ENCODE peak calls at places on chromosomes 4 and X, in six cellular contexts. F is breast epithelium, X is spleen, T is SJSA1, L is sigmoid colon, Y is psoas muscle. A is an unnamed sample. For H3K9me3, the result is how much of the 10 kb centered on the place peaks cover.

GRCh38 chrX:40120838-40121580 is 23.3 kb upstream of the BCOR start:
- DNase-seq in L (no peak), T (no peak), F (no peak), Y (no peak), X (no peak), A (no peak)

GRCh38 chr4:110064295-110064694 is 134.1 kb downstream of the ELOVL6 start:
- DNase-seq in T (no peak), F (no peak), X (no peak), L (no peak), Y (no peak), A (no peak)

GRCh38 chr4:7511509-7511908 is 76.8 kb upstream of the PSAPL1 start:
- DNase-seq in F (no peak), L (no peak), T (no peak), X (no peak), Y (no peak), A (no peak)

GRCh38 chrX:48617542-48618340 is 20.4 kb downstream of the WDR13 start:
- DNase-seq in Y (no peak), T (peak), F (no peak), L (peak), X (no peak), A (no peak)

GRCh38 chrX:10557166-10557565 is 63.2 kb downstream of the MID1 start:
- DNase-seq in L (no peak), X (no peak), F (no peak), T (no peak), Y (no peak), A (no peak)

GRCh38 chrX:66074920-66075879 is 35.3 kb upstream of the VSIG4 start:
- DNase-seq in Y (peak), X (peak), T (peak), L (peak), F (no peak), A (peak)

GRCh38 chr4:44738615-44739014 is 12.3 kb upstream of the GNPDA2 start:
- DNase-seq in L (no peak), Y (no peak), X (no peak), T (no peak), F (no peak), A (no peak)

GRCh38 chr4:60865238-60865637 is 334.9 kb upstream of the ADGRL3 start:
- DNase-seq in X (no peak), F (no peak), L (no peak), T (no peak), Y (no peak), A (no peak)

GRCh38 chr4:101914761-101915160 is 124.2 kb downstream of the BANK1 start:
- DNase-seq in T (no peak), Y (no peak), X (no peak), L (no peak), F (no peak), A (no peak)

GRCh38 chr4:165152527-165152926 is 39.9 kb upstream of the TMEM192 start:
- DNase-seq in T (no peak), X (no peak), F (no peak), L (no peak), Y (no peak), A (no peak)

DNA sequence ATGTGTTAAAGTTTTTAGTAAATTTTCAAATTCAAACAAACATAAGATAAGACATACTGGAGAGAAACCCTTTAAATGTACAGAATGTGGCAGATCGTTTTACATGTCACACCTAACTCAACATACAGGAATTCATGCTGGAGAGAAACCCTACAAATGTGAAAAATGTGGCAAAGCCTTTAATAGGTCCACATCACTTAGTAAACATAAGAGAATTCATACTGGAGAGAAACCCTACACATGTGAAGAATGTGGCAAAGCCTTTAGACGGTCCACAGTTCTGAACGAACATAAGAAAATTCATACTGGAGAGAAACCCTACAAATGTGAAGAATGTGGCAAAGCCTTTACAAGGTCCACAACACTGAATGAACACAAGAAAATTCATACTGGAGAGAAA is 32.8 kb downstream of the ZNF595 start:
- DNase-seq in X (no peak), L (no peak), T (no peak), F (no peak), Y (no peak), A (no peak)
- H3K9me3 ChIP-seq in X (half or more), L (half or more), T (under half), F (half or more), Y (half or more), A (under half)

GRCh38 chrX:20545538-20545937 is 278.8 kb upstream of the RPS6KA3 start:
- DNase-seq in Y (no peak), L (no peak), X (no peak), F (no peak), T (no peak), A (no peak)
- H3K9me3 ChIP-seq in Y (under half), L (under half), X (under half), F (under half), T (under half), A (under half)

DNA sequence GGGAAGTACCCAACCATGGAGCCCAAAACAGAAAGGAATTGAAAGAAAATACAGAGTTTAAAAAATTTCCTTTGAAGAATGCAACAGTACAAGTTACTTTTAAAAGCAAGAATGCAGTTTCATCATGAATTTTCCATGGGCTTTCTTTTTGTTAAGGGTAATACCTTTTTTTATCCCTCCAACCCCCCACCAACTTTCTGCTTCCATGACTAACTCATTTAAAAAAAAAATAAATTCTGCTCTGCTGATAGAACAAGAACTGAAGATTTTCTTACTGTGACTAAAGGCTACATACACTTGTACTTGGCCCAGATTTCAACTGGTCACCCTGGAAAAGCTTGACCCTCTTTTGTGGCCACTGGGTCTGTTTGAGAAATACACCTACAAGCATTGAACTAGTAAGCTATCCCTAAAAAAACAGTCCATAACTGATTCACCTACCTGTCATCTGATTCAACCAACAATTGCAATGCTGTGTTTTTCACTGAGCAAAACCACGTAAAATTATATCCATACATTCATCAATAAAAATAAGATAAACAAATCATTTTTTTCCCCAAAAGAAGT is 214.2 kb downstream of the NSUN7 start:
- DNase-seq in F (no peak), T (no peak), Y (no peak), L (no peak), X (no peak), A (no peak)
- H3K9me3 ChIP-seq in F (under half), T (under half), Y (under half), L (under half), X (under half), A (under half)

DNA sequence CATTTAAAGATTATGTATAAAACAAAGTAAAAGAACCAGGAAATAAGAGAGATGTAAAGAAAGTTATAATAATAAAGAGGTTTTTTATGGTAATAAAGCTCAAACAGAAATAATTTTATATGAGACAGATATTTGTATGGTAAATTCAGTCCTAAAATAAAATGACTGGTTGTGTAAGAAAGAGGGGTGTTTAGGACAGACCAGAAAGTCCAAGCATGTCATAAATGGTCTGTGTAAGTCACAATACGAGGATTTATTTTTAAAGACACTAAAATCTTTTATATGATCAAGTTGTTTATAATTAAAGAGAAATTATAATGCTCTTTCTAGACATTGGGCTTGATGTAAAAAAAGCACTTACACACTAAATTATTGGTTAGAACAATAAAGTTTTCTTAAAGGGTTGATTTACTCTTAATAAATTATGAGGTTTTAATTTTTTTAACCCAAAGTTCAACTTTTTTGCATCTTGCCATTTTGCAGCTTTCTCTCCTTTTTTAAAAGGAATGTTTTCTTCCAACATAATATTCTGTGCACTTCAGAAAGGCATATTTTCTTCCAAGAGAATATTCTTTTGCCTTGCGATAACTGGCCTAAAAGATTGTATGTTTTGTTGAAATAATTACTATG is 61.9 kb upstream of the TCEAL2 start:
- DNase-seq in T (no peak), Y (no peak), X (no peak), L (no peak), F (no peak), A (no peak)
- H3K9me3 ChIP-seq in T (under half), Y (under half), X (under half), L (under half), F (under half), A (under half)

DNA sequence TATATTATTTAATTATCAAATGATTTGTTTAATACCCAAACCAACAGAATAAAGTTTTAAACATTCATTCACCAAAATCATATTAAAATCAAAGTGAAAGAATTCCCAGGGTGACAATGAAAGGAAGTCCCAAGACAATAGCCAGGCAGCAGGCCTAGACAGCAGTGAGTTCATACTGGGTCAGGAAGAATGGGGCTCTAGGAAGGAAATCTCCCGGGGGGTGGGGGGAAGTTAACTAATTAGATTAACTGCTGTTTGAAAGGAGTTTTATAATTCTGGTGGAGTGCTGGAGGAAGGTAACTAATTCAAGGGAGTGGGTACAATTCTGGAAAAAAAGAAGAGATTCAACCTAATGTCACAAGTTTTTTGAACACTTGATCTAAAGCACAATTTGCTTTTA is 104.1 kb downstream of the ZAR1 start:
- DNase-seq in Y (no peak), F (no peak), T (no peak), L (no peak), X (no peak), A (no peak)
- H3K9me3 ChIP-seq in Y (under half), F (under half), T (under half), L (under half), X (under half), A (under half)

GRCh38 chrX:55582447-55582846 is 40.8 kb upstream of the FOXR2 start:
- DNase-seq in F (no peak), X (no peak), L (no peak), T (no peak), Y (no peak), A (no peak)

GRCh38 chrX:55579115-55579514 is 44.1 kb upstream of the FOXR2 start:
- DNase-seq in F (no peak), Y (no peak), L (no peak), T (no peak), X (no peak), A (no peak)
- H3K9me3 ChIP-seq in F (under half), Y (under half), L (under half), T (under half), X (under half), A (under half)

DNA sequence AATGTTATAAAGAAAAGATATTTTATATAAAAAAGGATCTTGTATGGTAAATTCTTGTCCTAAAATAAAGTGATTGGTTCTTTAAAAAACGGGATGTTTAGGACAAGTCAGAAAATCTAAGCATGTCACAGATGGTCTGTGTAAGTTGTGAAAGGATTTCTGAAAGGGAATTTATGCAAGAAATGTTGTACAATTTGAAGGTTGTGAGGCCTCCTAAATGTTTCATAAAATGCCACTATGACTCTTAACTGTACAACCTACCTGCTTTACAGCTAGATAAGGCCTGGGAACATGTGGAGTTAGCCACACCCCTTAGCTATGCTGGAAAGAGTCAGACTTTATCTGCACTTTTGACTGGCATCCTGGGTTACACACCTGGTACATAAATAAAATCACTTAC is 951.5 kb upstream of the POU3F4 start:
- DNase-seq in T (no peak), L (no peak), F (no peak), Y (no peak), X (no peak), A (no peak)
- H3K9me3 ChIP-seq in T (under half), L (under half), F (under half), Y (under half), X (under half), A (under half)

A was measured in left lung.